ENCODE peak calls at places on chromosomes 6 and 20, in five cellular contexts. J is HepG2, S is transverse colon, B is spleen, G is K562. A is an unnamed sample. For H3K4me1, the result is how much of the 10 kb centered on the place peaks cover.

GRCh38 chr6:42279144-42279781 is 61.6 kb upstream of the MRPS10 start:
- DNase-seq in J (no peak), S (peak), B (peak), G (no peak), A (no peak)

GRCh38 chr6:29797120-29797519 is 30.5 kb upstream of the HLA-G start:
- DNase-seq in J (no peak), S (no peak), B (no peak), G (no peak), A (no peak)

GRCh38 chr6:215335-216034 is 76.8 kb upstream of the DUSP22 start:
- DNase-seq in J (no peak), S (no peak), B (no peak), G (no peak), A (no peak)

GRCh38 chr6:84033523-84034451 is at the start of gene MRAP2:
- DNase-seq in J (no peak), S (peak), B (no peak), G (peak), A (no peak)

GRCh38 chr6:79657238-79657637 is 26.1 kb downstream of the SH3BGRL2 start:
- DNase-seq in J (no peak), S (no peak), B (no peak), G (no peak), A (no peak)

GRCh38 chr20:48471734-48472408 is 355.9 kb downstream of the PREX1 start:
- DNase-seq in J (no peak), S (no peak), B (no peak), G (no peak), A (no peak)

GRCh38 chr20:7383218-7383617 is 557.0 kb downstream of the HAO1 start:
- DNase-seq in J (no peak), S (no peak), B (no peak), G (no peak), A (no peak)

GRCh38 chr6:157761926-157762325 is 61.1 kb upstream of the SNX9 start:
- DNase-seq in J (no peak), S (no peak), B (no peak), G (no peak), A (no peak)

GRCh38 chr6:68364276-68364785 is 270.8 kb upstream of the ADGRB3 start:
- DNase-seq in J (no peak), S (no peak), B (no peak), G (no peak), A (no peak)

GRCh38 chr6:154958469-154958868 is 36.6 kb upstream of the TIAM2 start:
- DNase-seq in J (no peak), S (no peak), B (no peak), G (no peak), A (no peak)

GRCh38 chr6:86153529-86153928 is 510.8 kb upstream of the SYNCRIP start:
- DNase-seq in J (no peak), S (no peak), B (no peak), G (no peak), A (no peak)

GRCh38 chr6:116365743-116366142 is 5.0 kb upstream of the DSE start:
- DNase-seq in J (no peak), S (no peak), B (no peak), G (no peak), A (no peak)

GRCh38 chr6:42224222-42225042 is 6.8 kb upstream of the MRPS10 start:
- DNase-seq in J (peak), S (no peak), B (no peak), G (peak), A (no peak)

GRCh38 chr6:33490621-33491020 is 36.2 kb downstream of the ZBTB9 start:
- DNase-seq in J (no peak), S (no peak), B (no peak), G (no peak), A (no peak)

GRCh38 chr6:148677594-148678476 is 69.0 kb upstream of the UST start:
- DNase-seq in J (no peak), S (no peak), B (no peak), G (no peak), A (no peak)

GRCh38 chr20:24406761-24407550 is 62.5 kb upstream of the SYNDIG1 start:
- DNase-seq in J (no peak), S (no peak), B (no peak), G (no peak), A (no peak)

GRCh38 chr20:41499961-41500725 is 118.0 kb downstream of the CHD6 start:
- DNase-seq in J (no peak), S (no peak), B (no peak), G (no peak), A (no peak)

GRCh38 chr20:18985551-18985950 is 172.0 kb downstream of the SCP2D1 start:
- DNase-seq in J (no peak), S (no peak), B (no peak), G (no peak), A (no peak)

GRCh38 chr20:33843854-33844253 is 32.7 kb downstream of the CHMP4B start:
- DNase-seq in J (no peak), S (peak), B (no peak), G (peak), A (no peak)

GRCh38 chr6:90131614-90132423 is 164.8 kb downstream of the BACH2 start:
- DNase-seq in J (no peak), S (no peak), B (no peak), G (no peak), A (no peak)

GRCh38 chr6:71478834-71479541 is 190.4 kb downstream of the OGFRL1 start:
- DNase-seq in J (no peak), S (no peak), B (no peak), G (no peak), A (no peak)

GRCh38 chr6:369559-370431 is 21.8 kb upstream of the IRF4 start:
- DNase-seq in J (no peak), S (no peak), B (peak), G (no peak), A (peak)

GRCh38 chr6:125612400-125612846 is 137.0 kb upstream of the HEY2 start:
- DNase-seq in J (no peak), S (no peak), B (no peak), G (no peak), A (no peak)

GRCh38 chr6:151357758-151358436 is 33.5 kb downstream of the ZBTB2 start:
- DNase-seq in J (no peak), S (no peak), B (no peak), G (no peak), A (no peak)

GRCh38 chr6:157951828-157952227 is 29.8 kb upstream of the SYNJ2 start:
- DNase-seq in J (no peak), S (peak), B (no peak), G (no peak), A (no peak)

GRCh38 chr6:35213824-35214756 is at the start of gene SCUBE3:
- DNase-seq in J (no peak), S (no peak), B (no peak), G (no peak), A (no peak)

GRCh38 chr6:146620655-146621054 is 21.9 kb downstream of the ADGB start:
- DNase-seq in J (no peak), S (no peak), B (no peak), G (no peak), A (no peak)

GRCh38 chr6:38078671-38079070 is 259.1 kb downstream of the ZFAND3 start:
- DNase-seq in J (peak), S (no peak), B (no peak), G (no peak), A (no peak)

GRCh38 chr20:50312682-50313187 is 122.1 kb downstream of the CEBPB start:
- DNase-seq in J (no peak), S (peak), B (no peak), G (no peak), A (no peak)

GRCh38 chr20:14536738-14537137 is 199.3 kb upstream of the FLRT3 start:
- DNase-seq in J (no peak), S (no peak), B (no peak), G (no peak), A (no peak)

GRCh38 chr20:13524339-13524738 is 114.4 kb downstream of the TASP1 start:
- DNase-seq in J (no peak), S (no peak), B (no peak), G (no peak), A (no peak)

GRCh38 chr6:119273799-119274595 is 75.6 kb downstream of the MAN1A1 start:
- DNase-seq in J (no peak), S (no peak), B (no peak), G (no peak), A (no peak)

GRCh38 chr6:5482619-5483018 is 221.3 kb downstream of the FARS2 start:
- DNase-seq in J (no peak), S (no peak), B (no peak), G (no peak), A (no peak)

GRCh38 chr20:14401479-14402138 is 64.2 kb upstream of the FLRT3 start:
- DNase-seq in J (no peak), S (no peak), B (no peak), G (no peak), A (no peak)

GRCh38 chr6:36751091-36751490 is 53.5 kb downstream of the RAB44 start:
- DNase-seq in J (no peak), S (no peak), B (no peak), G (no peak), A (no peak)

GRCh38 chr6:111201155-111201554 is 113.9 kb downstream of the SLC16A10 start:
- DNase-seq in J (no peak), S (no peak), B (no peak), G (no peak), A (no peak)

GRCh38 chr6:40188931-40189330 is 254.7 kb upstream of the MOCS1 start:
- DNase-seq in J (no peak), S (no peak), B (no peak), G (no peak), A (no peak)

GRCh38 chr20:38304845-38305447 is 990 bp downstream of the BPI start:
- DNase-seq in J (peak), S (no peak), B (peak), G (peak), A (no peak)

GRCh38 chr20:3876676-3877075 is 12.5 kb upstream of the PANK2 start:
- DNase-seq in J (no peak), S (no peak), B (no peak), G (no peak), A (no peak)

GRCh38 chr6:142079130-142079529 is 53.6 kb upstream of the GJE1 start:
- DNase-seq in J (no peak), S (no peak), B (no peak), G (no peak), A (no peak)
- TF ChIP-seq POLR2AphosphoS5 in J (no peak), S (no peak), B (no peak), G (no peak), A (no peak)

GRCh38 chr20:23260181-23260840 is 90.3 kb upstream of the NXT1 start:
- DNase-seq in J (no peak), S (no peak), B (no peak), G (no peak), A (no peak)
- H3K4me1 ChIP-seq in J (under half), S (under half), B (under half), G (under half), A (under half)

DNA sequence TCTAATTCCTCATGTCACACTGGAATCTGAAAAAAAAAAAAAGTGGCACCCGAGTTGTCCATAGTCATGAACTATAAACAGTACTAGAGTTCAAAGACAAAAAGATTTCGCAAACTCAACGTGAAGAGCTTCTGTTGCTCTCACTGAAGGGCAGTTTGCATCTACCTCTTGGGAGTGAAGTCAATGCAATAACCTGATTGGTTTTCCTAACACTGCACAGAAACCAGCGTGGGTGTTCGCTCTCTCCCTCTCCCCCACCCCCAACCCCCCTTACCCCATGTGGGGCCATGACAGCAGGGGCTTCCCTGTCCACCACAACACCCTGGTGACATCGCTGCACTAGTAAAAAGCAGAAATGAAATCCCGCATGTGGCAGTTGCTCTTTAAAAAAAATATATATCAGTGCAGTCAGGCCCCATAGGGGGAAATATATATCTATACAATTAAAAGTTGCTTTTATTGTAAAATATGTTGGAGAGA is 66.9 kb downstream of the GMPR start:
- DNase-seq in J (peak), S (peak), B (no peak), G (no peak), A (no peak)
- TF ChIP-seq POLR2AphosphoS5 in J (no peak), S (no peak), B (no peak), G (no peak), A (no peak)

DNA sequence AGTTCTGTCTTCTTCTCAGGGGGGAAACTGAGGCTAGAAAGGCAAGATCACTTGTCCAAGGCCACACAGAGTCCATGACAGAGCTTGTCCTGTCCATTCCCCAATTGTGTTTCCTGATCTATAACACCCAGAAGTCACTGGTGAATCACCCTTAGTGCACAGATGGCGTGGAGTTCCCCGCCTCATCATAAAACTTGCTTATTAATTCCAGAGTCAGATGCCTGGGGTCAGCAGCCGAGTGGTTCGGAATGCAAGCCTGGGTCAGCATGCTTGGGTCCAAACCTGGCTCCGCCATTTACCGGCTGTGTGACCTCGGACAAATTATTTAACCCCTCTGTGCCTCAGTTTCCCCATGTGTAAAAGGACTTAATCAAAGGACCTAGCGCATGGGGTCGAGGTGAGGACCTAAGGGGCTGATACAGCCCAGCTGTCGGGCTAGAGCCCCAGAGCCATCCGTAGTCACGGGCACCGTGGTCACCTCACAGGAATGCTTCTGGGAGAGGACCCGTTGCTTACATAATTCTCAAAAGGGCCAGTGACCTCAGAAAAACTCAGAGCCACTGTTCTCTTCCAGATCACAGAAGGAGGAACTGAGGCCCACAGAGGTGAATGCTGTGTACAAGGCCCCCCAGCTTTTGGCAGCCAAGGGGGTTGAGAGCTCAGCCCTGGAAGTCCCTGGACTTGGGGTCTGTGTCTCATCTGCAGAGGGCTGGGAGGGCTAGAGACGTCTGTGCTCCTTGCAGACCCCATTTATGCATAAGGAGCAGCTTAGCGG is 1.4 kb upstream of the ZBP1 start:
- DNase-seq in J (no peak), S (no peak), B (no peak), G (no peak), A (no peak)
- H3K4me1 ChIP-seq in J (under half), S (under half), B (half or more), G (under half), A (under half)

DNA sequence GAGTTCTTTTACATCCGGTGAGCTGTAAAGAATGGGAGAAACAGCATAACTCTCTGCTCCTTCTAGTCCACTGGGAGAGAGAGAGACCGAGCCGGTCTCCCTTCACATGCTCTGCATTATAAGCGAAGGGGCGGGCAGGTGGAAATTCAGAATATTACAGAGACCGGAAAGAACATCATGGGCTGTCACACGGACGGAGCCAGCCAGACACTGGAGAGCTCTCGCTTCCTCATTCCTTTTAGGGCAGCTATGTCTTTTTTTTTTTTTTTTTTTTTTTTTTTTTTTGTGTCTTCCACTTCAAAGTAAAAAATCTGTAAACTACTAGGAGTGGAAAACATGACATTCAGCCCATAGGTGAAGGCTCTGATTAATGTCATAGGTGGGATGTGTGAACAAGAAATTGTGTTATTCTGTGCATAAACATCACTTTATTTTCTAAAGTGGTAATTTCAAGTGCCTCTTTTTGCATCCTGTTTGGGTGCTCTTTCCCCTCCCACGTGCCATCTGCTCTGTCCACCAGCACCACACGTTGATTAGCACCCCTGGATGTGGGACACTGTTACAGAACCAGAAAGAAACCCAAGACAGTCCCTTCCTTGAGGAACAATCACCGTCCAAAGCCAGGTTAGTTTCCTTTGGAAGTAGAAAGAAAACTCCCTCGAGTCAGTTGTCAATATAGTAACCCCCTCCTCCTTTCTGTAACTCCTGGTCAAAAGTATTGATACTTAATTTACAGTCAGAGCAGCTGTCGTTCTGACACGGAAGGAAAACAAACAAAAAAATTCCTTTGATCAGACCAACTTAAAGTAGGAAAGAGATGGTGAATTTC is at the start of gene TAGAP:
- DNase-seq in J (no peak), S (peak), B (peak), G (no peak), A (no peak)
- TF ChIP-seq POLR2AphosphoS5 in J (no peak), S (peak), B (peak), G (no peak), A (no peak)

GRCh38 chr20:36967636-36968035 is 16.1 kb upstream of the SAMHD1 start:
- DNase-seq in J (no peak), S (no peak), B (no peak), G (no peak), A (no peak)
- H3K4me1 ChIP-seq in J (under half), S (under half), B (under half), G (under half), A (under half)

GRCh38 chr20:2509794-2510193 is 1.1 kb upstream of the ZNF343 start:
- DNase-seq in J (peak), S (no peak), B (no peak), G (no peak), A (no peak)

GRCh38 chr20:2508631-2509467 is at the start of gene ZNF343:
- DNase-seq in J (peak), S (peak), B (peak), G (peak), A (peak)

GRCh38 chr20:2507464-2507863 is 1.3 kb downstream of the ZNF343 start:
- DNase-seq in J (no peak), S (no peak), B (no peak), G (no peak), A (no peak)

GRCh38 chr20:2507875-2508630 is 662 bp downstream of the ZNF343 start:
- DNase-seq in J (peak), S (peak), B (no peak), G (peak), A (no peak)

GRCh38 chr20:2509468-2509781 is 710 bp upstream of the ZNF343 start:
- DNase-seq in J (no peak), S (no peak), B (no peak), G (peak), A (no peak)
- TF ChIP-seq POLR2AphosphoS5 in J (no peak), S (no peak), B (no peak), G (no peak), A (no peak)

GRCh38 chr20:62518911-62519310 is 43.1 kb upstream of the GATA5 start:
- DNase-seq in J (no peak), S (no peak), B (no peak), G (no peak), A (no peak)
- H3K4me1 ChIP-seq in J (under half), S (under half), B (under half), G (half or more), A (under half)

GRCh38 chr6:82362868-82363267 is 749 bp upstream of the TPBG start:
- DNase-seq in J (no peak), S (no peak), B (no peak), G (no peak), A (no peak)
- TF ChIP-seq POLR2AphosphoS5 in J (no peak), S (no peak), B (no peak), G (no peak), A (no peak)

A was measured in suprapubic skin.